ENCODE peak calls at places on chromosomes 4 and X, in seven cellular contexts. A is EL; K is GM23338; O is CD8-positive, alpha-beta memory T cell; L is T-helper 9 cell; J is stimulated activated CD4-positive, alpha-beta T cell treated with anti-CD3 and anti-CD28 coated beads, Interleukin-1b, Interleukin-23, amount 100 ng/mL, for 24 hours; U is type B pancreatic cell. C is an unnamed sample.
A peak's percentile ranks its signal among the peaks of the same experiment; 100 is the strongest.

GRCh38 chr4:150316332-150317205 is 238.3 kb downstream of the DCLK2 start:
- DNase-seq in A (no peak), K (no peak), O (no peak), L (no peak), J (no peak), U (no peak), C (no peak)

GRCh38 chrX:69374569-69374968 is 129.6 kb upstream of the NALF2 start:
- DNase-seq in A (no peak), K (no peak), O (no peak), L (no peak), J (no peak), U (no peak), C (no peak)

GRCh38 chrX:15674514-15674898 is 9.9 kb upstream of the CLTRN start:
- DNase-seq in A (peak; percentile 89), K (peak; percentile 86), O (no peak), L (peak; percentile 79), J (peak; percentile 68), U (peak; percentile 80), C (peak; percentile 83)

GRCh38 chr4:112747035-112747434 is 110.1 kb downstream of the LARP7 start:
- DNase-seq in A (peak; percentile 16), K (peak; percentile 83), O (no peak), L (no peak), J (no peak), U (no peak), C (no peak)

GRCh38 chr4:4860803-4861591 is 1.5 kb downstream of the MSX1 start:
- DNase-seq in A (peak; percentile 55), K (peak; percentile 68), O (no peak), L (no peak), J (no peak), U (no peak), C (no peak)

GRCh38 chrX:52138830-52139544 is 45.7 kb upstream of the MAGED4 start:
- DNase-seq in A (no peak), K (no peak), O (no peak), L (no peak), J (no peak), U (no peak), C (no peak)

GRCh38 chrX:136192839-136193414 is 45.6 kb downstream of the FHL1 start:
- DNase-seq in A (peak; percentile 65), K (no peak), O (no peak), L (no peak), J (no peak), U (no peak), C (no peak)

GRCh38 chr4:72895408-72895807 is 174.1 kb downstream of the COX18 start:
- DNase-seq in A (no peak), K (peak; percentile 18), O (no peak), L (no peak), J (no peak), U (no peak), C (no peak)

GRCh38 chrX:132426695-132427281 is 62.0 kb downstream of the MBNL3 start:
- DNase-seq in A (peak; percentile 21), K (no peak), O (no peak), L (no peak), J (no peak), U (no peak), C (no peak)

GRCh38 chrX:15761564-15762191 is 23.6 kb downstream of the CA5B start:
- DNase-seq in A (peak; percentile 31), K (peak; percentile 70), O (peak; percentile 46), L (no peak), J (no peak), U (no peak), C (peak; percentile 19)

GRCh38 chr4:122403860-122404259 is 25.0 kb downstream of the ADAD1 start:
- DNase-seq in A (no peak), K (no peak), O (no peak), L (no peak), J (no peak), U (no peak), C (no peak)

GRCh38 chr4:159460408-159460807 is 357.5 kb downstream of the RAPGEF2 start:
- DNase-seq in A (no peak), K (no peak), O (no peak), L (no peak), J (no peak), U (no peak), C (no peak)

GRCh38 chr4:7390906-7391636 is 43.7 kb downstream of the PSAPL1 start:
- DNase-seq in A (no peak), K (no peak), O (no peak), L (no peak), J (no peak), U (peak; percentile 52), C (no peak)

GRCh38 chrX:72003811-72004750 is 93.4 kb downstream of the NHSL2 start:
- DNase-seq in A (peak; percentile 2), K (peak; percentile 77), O (no peak), L (no peak), J (no peak), U (peak; percentile 68), C (no peak)

GRCh38 chr4:15675363-15675762 is 6.3 kb upstream of the FAM200B start:
- DNase-seq in A (no peak), K (no peak), O (no peak), L (no peak), J (no peak), U (no peak), C (no peak)

GRCh38 chr4:122224348-122224747 is 72.2 kb downstream of the BLTP1 start:
- DNase-seq in A (peak; percentile 17), K (peak; percentile 40), O (no peak), L (peak; percentile 6), J (no peak), U (no peak), C (no peak)

GRCh38 chr4:98508825-98509539 is 149.4 kb downstream of the TSPAN5 start:
- DNase-seq in A (no peak), K (no peak), O (no peak), L (no peak), J (no peak), U (no peak), C (no peak)

C was measured in effector CD4-positive, alpha-beta T cell.